ENCODE peak calls at places on chromosomes 6 and 20, in six cellular contexts. P, T, O, S, Y and E are unnamed samples.

GRCh38 chr6:42405025-42405424 is 46.7 kb downstream of the TRERF1 start:
- DNase-seq in T (no peak), P (peak; percentile 71), Y (no peak), S (peak; percentile 41), O (no peak), E (no peak)

GRCh38 chr6:118679293-118679692 is 27.9 kb upstream of the CEP85L start:
- DNase-seq in Y (no peak), S (peak; percentile 17), P (peak; percentile 9), O (no peak), T (no peak), E (no peak)

GRCh38 chr6:159961523-159961922 is 7.4 kb upstream of the IGF2R start:
- DNase-seq in Y (no peak), T (no peak), O (no peak), S (peak; percentile 69), P (peak; percentile 56), E (no peak)

GRCh38 chr6:99745651-99746050 is 139.0 kb downstream of the PRDM13 start:
- DNase-seq in Y (no peak), S (peak; percentile 2), P (no peak), T (no peak), O (no peak), E (no peak)

GRCh38 chr20:16491277-16491912 is 81.9 kb downstream of the KIF16B start:
- DNase-seq in T (no peak), Y (no peak), P (peak; percentile 58), S (no peak), O (no peak), E (no peak)

GRCh38 chr6:20367716-20368485 is 33.8 kb upstream of the E2F3 start:
- DNase-seq in O (no peak), S (no peak), P (peak; percentile 10), Y (no peak), T (no peak), E (no peak)

GRCh38 chr20:7924692-7925091 is 15.6 kb downstream of the HAO1 start:
- DNase-seq in S (peak; percentile 93), P (peak; percentile 95), Y (no peak), T (no peak), O (no peak), E (no peak)

GRCh38 chr20:53408728-53409157 is 184.9 kb downstream of the ZNF217 start:
- DNase-seq in T (no peak), P (no peak), O (no peak), S (no peak), Y (no peak), E (no peak)

GRCh38 chr20:9112541-9113515 is 43.9 kb downstream of the PLCB4 start:
- DNase-seq in S (no peak), T (no peak), P (peak; percentile 87), O (no peak), Y (no peak), E (no peak)

GRCh38 chr20:57133926-57134650 is 132.4 kb downstream of the BMP7 start:
- DNase-seq in Y (no peak), T (no peak), O (no peak), S (no peak), P (peak; percentile 37), E (no peak)

GRCh38 chr20:20293986-20294385 is 73.9 kb upstream of the INSM1 start:
- DNase-seq in Y (no peak), T (no peak), P (no peak), O (no peak), S (no peak), E (no peak)